ENCODE peak calls at places on chromosomes 16 and 17, in eight cellular contexts. I is fibroblast of mammary gland, G is ovary, K is GM10248, U is endothelial cell, A is dorsolateral prefrontal cortex, T is bronchial epithelial cell, R is RWPE1. E is an unnamed sample.

GRCh38 chr17:49316889-49317288 is 45.2 kb downstream of the ZNF652 start:
- DNase-seq in R (no peak), U (no peak), T (peak), I (no peak), K (no peak), G (no peak), A (no peak), E (no peak)

GRCh38 chr17:76689859-76690258 is 20.9 kb downstream of the MXRA7 start:
- DNase-seq in R (no peak), I (peak), G (no peak), K (no peak), U (no peak), A (no peak), T (no peak), E (no peak)

GRCh38 chr17:13931111-13931526 is 138.2 kb upstream of the COX10 start:
- DNase-seq in U (no peak), I (peak), G (no peak), A (peak), K (no peak), T (peak), R (no peak), E (peak)

GRCh38 chr17:58315281-58315711 is 13.3 kb downstream of the TSPOAP1 start:
- DNase-seq in G (peak), T (no peak), I (no peak), K (no peak), U (no peak), A (no peak), R (no peak), E (no peak)

GRCh38 chr16:17470871-17471744 is at the start of gene XYLT1:
- DNase-seq in R (peak), U (peak), A (peak), I (peak), G (peak), K (peak), T (peak), E (peak)

GRCh38 chr17:7632492-7632894 is 2.6 kb downstream of the SHBG start:
- DNase-seq in U (peak), T (peak), A (no peak), K (peak), I (peak), G (no peak), R (peak), E (peak)

GRCh38 chr16:22633280-22633679 is 122.6 kb downstream of the NPIPB5 start:
- DNase-seq in K (no peak), I (no peak), A (no peak), R (no peak), T (no peak), U (no peak), G (no peak), E (no peak)

GRCh38 chr17:83136931-83137330 is 57.5 kb downstream of the METRNL start:
- DNase-seq in A (no peak), T (no peak), I (no peak), G (peak), U (no peak), K (no peak), R (no peak), E (no peak)

GRCh38 chr16:85126731-85127662 is 14.7 kb upstream of the CIBAR2 start:
- DNase-seq in U (no peak), I (peak), K (no peak), G (peak), R (peak), A (peak), T (peak), E (peak)

GRCh38 chr17:58667934-58668597 is 23.8 kb downstream of the TEX14 start:
- DNase-seq in K (no peak), U (no peak), A (no peak), T (peak), I (peak), G (no peak), R (peak), E (no peak)

GRCh38 chr17:47095268-47095667 is 93.8 kb downstream of the CDC27 start:
- DNase-seq in R (no peak), A (no peak), K (no peak), U (no peak), I (peak), T (no peak), G (no peak), E (no peak)

GRCh38 chr17:27976331-27976730 is 66.1 kb upstream of the NLK start:
- DNase-seq in R (no peak), U (no peak), A (no peak), I (no peak), G (no peak), K (peak), T (no peak), E (no peak)

GRCh38 chr16:80938035-80938927 is 68.4 kb downstream of the CMC2 start:
- DNase-seq in I (peak), A (no peak), K (no peak), R (no peak), G (peak), U (no peak), T (peak), E (peak)
- TF ChIP-seq CTCF in I (no peak), A (no peak), K (no peak), R (no peak), G (no peak), U (no peak), T (no peak), E (no peak)

GRCh38 chr17:74085434-74085833 is 118.0 kb upstream of the RPL38 start:
- DNase-seq in G (no peak), U (no peak), I (peak), A (no peak), R (no peak), T (no peak), K (no peak), E (no peak)
- TF ChIP-seq CTCF in G (no peak), U (peak), I (peak), A (no peak), R (no peak), T (no peak), K (no peak), E (peak)

GRCh38 chr16:19168173-19169080 is at the start of gene SYT17:
- DNase-seq in A (no peak), I (no peak), T (no peak), G (no peak), U (peak), K (peak), R (peak), E (no peak)

GRCh38 chr16:19166500-19166899 is 1.5 kb upstream of the SYT17 start:
- DNase-seq in A (no peak), U (no peak), G (no peak), I (no peak), R (no peak), K (no peak), T (peak), E (no peak)

GRCh38 chr16:19169081-19169639 is 1.1 kb downstream of the SYT17 start:
- DNase-seq in G (no peak), K (no peak), T (no peak), R (no peak), U (no peak), I (no peak), A (no peak), E (no peak)

GRCh38 chr16:19170043-19170655 is 2.1 kb downstream of the SYT17 start:
- DNase-seq in U (no peak), G (no peak), T (no peak), K (no peak), I (no peak), R (no peak), A (no peak), E (no peak)

DNA sequence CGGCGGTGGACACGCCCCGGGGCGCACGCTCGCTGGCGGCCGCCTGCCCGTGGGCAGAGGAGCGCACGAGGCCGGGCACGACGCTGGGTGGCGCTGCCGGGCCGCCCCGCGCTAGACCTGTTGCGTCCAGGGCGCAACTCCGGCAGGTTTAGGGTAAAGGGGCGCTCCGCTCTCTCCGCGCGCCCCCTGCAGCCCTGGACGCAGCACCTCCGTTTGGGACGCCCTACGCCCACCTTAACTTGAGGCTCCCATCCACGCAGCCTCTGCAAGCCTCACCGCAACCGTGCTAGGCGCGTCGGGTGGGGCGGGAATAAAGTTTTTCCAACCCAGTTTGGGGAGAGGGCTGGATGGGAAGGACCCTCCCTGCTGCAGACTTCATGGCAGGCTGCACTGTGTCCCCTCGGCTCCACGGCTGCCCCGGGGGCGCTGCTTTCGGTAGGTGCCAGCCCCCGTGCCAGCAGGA is 299 bp upstream of the SYT17 start:
- DNase-seq in K (peak), R (peak), G (peak), T (peak), U (peak), I (peak), A (peak), E (peak)
- TF ChIP-seq CTCF in K (peak), R (peak), G (peak), T (peak), U (peak), I (no peak), A (peak), E (peak)

GRCh38 chr16:79767597-79768280 is 167.2 kb upstream of the MAF start:
- DNase-seq in U (no peak), K (no peak), R (no peak), I (peak), A (peak), G (peak), T (peak), E (peak)
- TF ChIP-seq CTCF in U (no peak), K (no peak), R (no peak), I (peak), A (no peak), G (no peak), T (peak), E (peak)

GRCh38 chr16:4477966-4478365 is 1.8 kb downstream of the HMOX2 start:
- DNase-seq in T (peak), I (peak), G (no peak), A (no peak), U (peak), R (peak), K (no peak), E (peak)
- TF ChIP-seq CTCF in T (no peak), I (peak), G (no peak), A (no peak), U (no peak), R (no peak), K (no peak), E (peak)

GRCh38 chr17:8791248-8791909 is 7.8 kb downstream of the MFSD6L start:
- DNase-seq in I (no peak), G (no peak), U (no peak), K (no peak), R (no peak), T (no peak), A (no peak), E (no peak)
- TF ChIP-seq CTCF in I (no peak), G (no peak), U (peak), K (no peak), R (no peak), T (no peak), A (no peak), E (peak)

GRCh38 chr17:81400939-81401726 is 5.9 kb downstream of the BAHCC1 start:
- DNase-seq in R (no peak), K (no peak), G (no peak), T (no peak), U (no peak), A (no peak), I (no peak), E (peak)

GRCh38 chr17:81400154-81400938 is 5.1 kb downstream of the BAHCC1 start:
- DNase-seq in R (no peak), G (no peak), I (no peak), T (no peak), A (no peak), U (no peak), K (no peak), E (peak)

GRCh38 chr17:81402530-81402941 is 7.3 kb downstream of the BAHCC1 start:
- DNase-seq in A (no peak), T (no peak), K (no peak), I (no peak), U (no peak), G (no peak), R (no peak), E (no peak)

GRCh38 chr17:81403040-81403467 is 7.8 kb downstream of the BAHCC1 start:
- DNase-seq in U (no peak), K (no peak), T (no peak), G (no peak), A (no peak), I (no peak), R (no peak), E (no peak)

GRCh38 chr17:81401727-81402529 is 6.7 kb downstream of the BAHCC1 start:
- DNase-seq in K (peak), A (no peak), G (no peak), R (no peak), U (no peak), T (no peak), I (peak), E (peak)
- TF ChIP-seq CTCF in K (peak), A (peak), G (no peak), R (peak), U (no peak), T (peak), I (peak), E (peak)

GRCh38 chr16:87233928-87234327 is 83.3 kb downstream of the C16orf95 start:
- DNase-seq in G (no peak), R (no peak), T (no peak), I (peak), U (peak), K (no peak), A (no peak), E (peak)
- TF ChIP-seq CTCF in G (no peak), R (no peak), T (no peak), I (peak), U (no peak), K (no peak), A (no peak), E (peak)

GRCh38 chr16:65751622-65752598 is 614.6 kb upstream of the CDH5 start:
- DNase-seq in T (no peak), G (no peak), A (no peak), I (no peak), K (no peak), R (no peak), U (no peak), E (no peak)
- TF ChIP-seq CTCF in T (no peak), G (no peak), A (no peak), I (no peak), K (no peak), R (no peak), U (no peak), E (no peak)

E was measured in AG10803.